ENCODE peak calls at places on chromosome 10, in six cellular contexts. K is nephron progenitor cell, R is mucosa of descending colon, E is BE2C, Z is psoas muscle, A is neural crest cell. C is an unnamed sample.

GRCh38 chr10:109247819-109248218 is 675.5 kb downstream of the XPNPEP1 start:
- DNase-seq in Z (no peak), E (no peak), K (no peak), A (no peak), R (no peak), C (no peak)

GRCh38 chr10:69655868-69656555 is 26.0 kb downstream of the FAM241B start:
- DNase-seq in R (no peak), E (no peak), K (no peak), A (no peak), Z (no peak), C (no peak)

GRCh38 chr10:79438021-79438698 is 7.3 kb downstream of the ZCCHC24 start:
- DNase-seq in Z (no peak), E (no peak), K (no peak), A (no peak), R (no peak), C (no peak)

GRCh38 chr10:26829810-26830515 is 30.8 kb downstream of the ABI1 start:
- DNase-seq in R (no peak), A (no peak), E (no peak), Z (no peak), K (no peak), C (no peak)

GRCh38 chr10:36888925-36889573 is 236.3 kb upstream of the ANKRD30A start:
- DNase-seq in A (peak), Z (no peak), E (peak), K (peak), R (no peak), C (no peak)

GRCh38 chr10:110456523-110457091 is 41.1 kb upstream of the DUSP5 start:
- DNase-seq in Z (no peak), E (no peak), A (no peak), K (no peak), R (no peak), C (no peak)

GRCh38 chr10:93553501-93554374 is 12.7 kb upstream of the FFAR4 start:
- DNase-seq in R (no peak), Z (no peak), E (no peak), A (no peak), K (no peak), C (no peak)

GRCh38 chr10:100899181-100899580 is 13.6 kb upstream of the SLF2 start:
- DNase-seq in K (no peak), E (no peak), A (no peak), R (no peak), Z (no peak), C (no peak)

GRCh38 chr10:72365106-72365505 is 10.4 kb upstream of the DNAJB12 start:
- DNase-seq in A (no peak), E (no peak), Z (no peak), K (no peak), R (no peak), C (no peak)

GRCh38 chr10:10734356-10735064 is 283.2 kb upstream of the CELF2 start:
- DNase-seq in A (no peak), E (no peak), Z (no peak), R (no peak), K (no peak), C (no peak)

GRCh38 chr10:102534333-102534732 is 30.6 kb downstream of the SUFU start:
- DNase-seq in R (no peak), Z (no peak), K (no peak), E (no peak), A (no peak), C (no peak)

GRCh38 chr10:30359373-30360206 is 10.5 kb upstream of the MTPAP start:
- DNase-seq in Z (peak), A (peak), R (peak), K (peak), E (peak), C (peak)

GRCh38 chr10:112246-112645 is 23.0 kb upstream of the ZMYND11 start:
- DNase-seq in K (no peak), R (no peak), Z (no peak), A (no peak), E (no peak), C (no peak)

GRCh38 chr10:79264942-79265341 is 82.3 kb upstream of the PPIF start:
- DNase-seq in K (no peak), R (no peak), Z (no peak), E (no peak), A (no peak), C (no peak)

GRCh38 chr10:131946321-131946751 is 35.4 kb downstream of the BNIP3 start:
- DNase-seq in A (no peak), Z (no peak), K (no peak), R (no peak), E (no peak), C (no peak)

GRCh38 chr10:124992462-124993344 is 50.8 kb downstream of the ZRANB1 start:
- DNase-seq in K (peak), E (peak), Z (peak), R (peak), A (peak), C (no peak)

GRCh38 chr10:77784856-77785255 is 141.7 kb downstream of the DLG5 start:
- DNase-seq in E (no peak), K (no peak), R (no peak), A (no peak), Z (no peak), C (no peak)

GRCh38 chr10:114933588-114933987 is 4.4 kb upstream of the TRUB1 start:
- DNase-seq in K (no peak), A (no peak), E (no peak), Z (no peak), R (no peak), C (no peak)

GRCh38 chr10:61662794-61663259 is at the start of gene CABCOCO1:
- DNase-seq in R (peak), Z (peak), K (peak), E (no peak), A (peak), C (no peak)

GRCh38 chr10:31274310-31274709 is 44.7 kb upstream of the ZEB1 start:
- DNase-seq in K (no peak), R (no peak), E (no peak), Z (no peak), A (no peak), C (no peak)

GRCh38 chr10:126256864-126257263 is 131.4 kb downstream of the ADAM12 start:
- DNase-seq in E (peak), Z (no peak), A (no peak), K (peak), R (no peak), C (no peak)

GRCh38 chr10:100009793-100010676 is at the start of gene DNMBP:
- DNase-seq in K (peak), A (peak), Z (peak), E (peak), R (peak), C (peak)

GRCh38 chr10:13660545-13660920 is 73.8 kb downstream of the PRPF18 start:
- DNase-seq in R (no peak), A (no peak), Z (no peak), E (no peak), K (no peak), C (no peak)

GRCh38 chr10:123800821-123801220 is 90.8 kb downstream of the CPXM2 start:
- DNase-seq in A (no peak), E (no peak), K (no peak), Z (no peak), R (no peak), C (no peak)

GRCh38 chr10:33126742-33127141 is 168.7 kb upstream of the ITGB1 start:
- DNase-seq in R (no peak), A (no peak), K (no peak), E (no peak), Z (no peak), C (no peak)

GRCh38 chr10:22803201-22803895 is 89.0 kb upstream of the PIP4K2A start:
- DNase-seq in A (no peak), E (no peak), Z (no peak), R (no peak), K (no peak), C (no peak)

GRCh38 chr10:91316486-91316885 is 93.7 kb upstream of the HECTD2 start:
- DNase-seq in Z (no peak), E (no peak), R (no peak), K (no peak), A (no peak), C (no peak)

GRCh38 chr10:75202321-75203096 is 8.1 kb upstream of the VDAC2 start:
- DNase-seq in K (no peak), R (peak), A (no peak), Z (peak), E (no peak), C (no peak)

GRCh38 chr10:61639952-61640351 is 22.8 kb upstream of the CABCOCO1 start:
- DNase-seq in A (no peak), E (no peak), Z (no peak), R (no peak), K (no peak), C (no peak)

GRCh38 chr10:28797904-28798371 is 120.6 kb downstream of the BAMBI start:
- DNase-seq in E (no peak), Z (no peak), R (no peak), A (no peak), K (no peak), C (no peak)

GRCh38 chr10:121165276-121165675 is 314.1 kb downstream of the WDR11 start:
- DNase-seq in Z (no peak), E (no peak), K (no peak), R (no peak), A (no peak), C (no peak)

GRCh38 chr10:121169406-121169805 is 318.2 kb downstream of the WDR11 start:
- DNase-seq in R (no peak), A (no peak), E (no peak), Z (no peak), K (no peak), C (no peak)

GRCh38 chr10:121171825-121172224 is 320.7 kb downstream of the WDR11 start:
- DNase-seq in K (no peak), E (no peak), A (no peak), Z (no peak), R (no peak), C (no peak)

GRCh38 chr10:121167534-121168243 is 316.5 kb downstream of the WDR11 start:
- DNase-seq in A (no peak), R (peak), E (no peak), K (no peak), Z (no peak), C (no peak)

GRCh38 chr10:121168513-121169216 is 317.5 kb downstream of the WDR11 start:
- DNase-seq in A (no peak), Z (no peak), R (no peak), E (no peak), K (no peak), C (no peak)
- TF ChIP-seq CTCF in A (no peak), Z (no peak), R (no peak), E (peak), K (no peak), C (no peak)

GRCh38 chr10:120607016-120607709 is 150.1 kb downstream of the PLPP4 start:
- DNase-seq in R (no peak), K (no peak), A (no peak), Z (no peak), E (no peak), C (no peak)
- TF ChIP-seq CTCF in R (no peak), K (no peak), A (no peak), Z (no peak), E (no peak), C (no peak)

DNA sequence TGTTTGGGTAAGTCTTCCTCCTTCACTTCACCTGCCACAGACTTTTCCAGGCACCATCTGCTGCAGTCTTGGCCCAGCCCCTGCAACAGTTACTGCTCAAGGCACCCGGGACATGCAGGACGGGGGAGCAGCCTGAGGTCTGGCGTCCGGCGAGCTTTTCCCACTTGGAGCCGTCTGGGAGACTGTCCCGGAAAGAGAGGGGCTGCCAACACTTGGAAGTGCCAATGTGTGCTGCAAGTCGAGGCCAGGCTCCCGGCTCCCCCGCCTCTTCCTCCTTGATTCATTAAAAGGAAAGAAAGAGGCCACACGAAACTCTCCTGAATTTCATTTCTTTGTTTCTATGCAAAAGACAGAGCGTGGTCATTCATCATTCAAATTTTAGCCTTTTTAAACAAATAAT is 13.8 kb downstream of the HTRA1 start:
- DNase-seq in K (no peak), E (no peak), A (no peak), Z (peak), R (no peak), C (no peak)
- TF ChIP-seq CTCF in K (no peak), E (no peak), A (no peak), Z (no peak), R (no peak), C (no peak)

DNA sequence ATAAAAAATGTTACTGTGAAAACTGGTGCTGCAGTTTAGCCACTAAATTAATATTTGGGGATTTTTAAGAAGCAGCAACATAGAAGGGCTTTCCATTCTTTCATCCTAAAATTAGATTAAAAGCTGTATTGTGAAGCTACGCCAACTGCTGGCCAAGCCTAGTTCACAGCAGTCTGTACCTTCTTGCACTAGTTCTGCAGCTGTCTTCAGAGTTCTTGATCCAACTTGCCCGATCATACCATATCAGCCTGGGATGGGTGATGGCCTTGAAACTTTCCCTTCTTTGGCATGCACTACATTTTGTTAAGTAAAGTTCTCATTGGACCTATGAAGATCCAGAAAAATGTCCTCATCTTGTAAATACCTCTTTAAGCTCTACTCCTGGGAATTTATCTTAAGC is 20.3 kb upstream of the PANK1 start:
- DNase-seq in Z (no peak), R (no peak), A (no peak), E (no peak), K (no peak), C (no peak)
- TF ChIP-seq CTCF in Z (no peak), R (no peak), A (no peak), E (no peak), K (no peak), C (no peak)

DNA sequence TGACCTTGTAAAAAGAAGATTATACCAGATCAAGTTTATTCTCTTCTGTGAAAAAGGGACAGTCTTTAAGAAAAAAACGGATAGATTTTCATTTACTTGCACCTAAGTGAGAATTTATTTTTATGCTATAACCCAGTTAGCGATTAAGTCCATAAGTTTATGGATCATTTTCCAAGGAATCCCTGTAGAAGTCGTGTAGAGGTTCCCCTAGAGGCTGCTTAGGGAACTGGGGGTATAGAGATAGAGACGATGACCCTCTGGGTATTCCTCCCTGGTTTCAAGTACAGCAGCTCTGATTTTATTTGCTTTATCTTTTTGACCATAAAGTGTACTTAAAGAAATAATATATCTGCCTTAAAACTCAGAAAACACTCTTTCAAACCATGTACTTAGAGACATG is 648.4 kb upstream of the LRRTM3 start:
- DNase-seq in K (no peak), A (no peak), E (no peak), Z (no peak), R (no peak), C (no peak)
- TF ChIP-seq CTCF in K (peak), A (peak), E (peak), Z (no peak), R (no peak), C (no peak)

GRCh38 chr10:103916254-103916653 is 1.7 kb downstream of the STN1 start:
- DNase-seq in E (no peak), R (no peak), A (no peak), K (no peak), Z (no peak), C (no peak)

GRCh38 chr10:103916901-103917300 is 1.1 kb downstream of the STN1 start:
- DNase-seq in R (no peak), E (no peak), Z (no peak), K (no peak), A (no peak), C (no peak)

GRCh38 chr10:103917326-103918052 is 495 bp downstream of the STN1 start:
- DNase-seq in K (peak), A (peak), E (peak), R (peak), Z (peak), C (peak)

GRCh38 chr10:103919648-103920025 is 1.7 kb upstream of the STN1 start:
- DNase-seq in E (no peak), R (no peak), A (no peak), K (no peak), Z (no peak), C (no peak)

GRCh38 chr10:103918053-103918846 is at the start of gene STN1:
- DNase-seq in Z (peak), E (peak), A (peak), R (peak), K (peak), C (peak)
- TF ChIP-seq CTCF in Z (no peak), E (no peak), A (peak), R (no peak), K (peak), C (no peak)

GRCh38 chr10:35595106-35595505 is 10.0 kb upstream of the GJD4 start:
- DNase-seq in K (no peak), Z (no peak), A (no peak), E (no peak), R (no peak), C (no peak)

GRCh38 chr10:35594115-35594849 is 10.9 kb upstream of the GJD4 start:
- DNase-seq in Z (no peak), K (no peak), E (no peak), R (no peak), A (no peak), C (no peak)

GRCh38 chr10:35600193-35600592 is 4.9 kb upstream of the GJD4 start:
- DNase-seq in R (no peak), Z (no peak), A (no peak), E (no peak), K (no peak), C (no peak)

GRCh38 chr10:35592421-35592820 is 12.7 kb upstream of the GJD4 start:
- DNase-seq in Z (no peak), R (no peak), E (no peak), K (no peak), A (no peak), C (no peak)

GRCh38 chr10:35598379-35598778 is 6.8 kb upstream of the GJD4 start:
- DNase-seq in Z (no peak), A (no peak), R (no peak), E (no peak), K (no peak), C (no peak)
- TF ChIP-seq CTCF in Z (peak), A (peak), R (no peak), E (peak), K (peak), C (no peak)

GRCh38 chr10:85105614-85106013 is 777.2 kb downstream of the CCSER2 start:
- DNase-seq in E (peak), A (peak), Z (no peak), R (no peak), K (peak), C (no peak)
- TF ChIP-seq CTCF in E (peak), A (peak), Z (no peak), R (no peak), K (peak), C (no peak)